ENCODE peak calls at places on chromosomes 1 and 21, in ten cellular contexts. I is CD8-positive, alpha-beta memory T cell; X is OCI-LY7; F is cardiac muscle cell; R is IMR-90; B is mucosa of descending colon; C is aorta; D is mesenchymal stem cell; G is heart left ventricle; J is Peyer's patch. Y is an unnamed sample.

GRCh38 chr1:202589190-202589680 is 121.0 kb downstream of the SYT2 start:
- DNase-seq in I (no peak), X (peak; percentile 68), F (peak; percentile 33), R (peak; percentile 100), B (peak; percentile 59), C (peak; percentile 94), D (peak; percentile 100), G (peak; percentile 88), J (peak; percentile 28), Y (peak; percentile 57)

GRCh38 chr1:39711359-39712340 is 20.4 kb upstream of the HPCAL4 start:
- DNase-seq in I (no peak), X (no peak), F (no peak), R (peak; percentile 30), B (no peak), C (no peak), D (no peak), G (no peak), J (no peak), Y (no peak)

GRCh38 chr1:193569096-193569495 is 382.7 kb upstream of the B3GALT2 start:
- DNase-seq in I (no peak), X (no peak), F (peak; percentile 32), R (no peak), B (no peak), C (no peak), D (no peak), G (no peak), J (no peak), Y (no peak)

GRCh38 chr1:220269036-220269435 is 3.2 kb downstream of the RAB3GAP2 start:
- DNase-seq in I (no peak), X (no peak), F (no peak), R (no peak), B (no peak), C (no peak), D (no peak), G (no peak), J (no peak), Y (no peak)

GRCh38 chr1:192849442-192849841 is 40.6 kb downstream of the RGS2 start:
- DNase-seq in I (no peak), X (no peak), F (no peak), R (no peak), B (no peak), C (no peak), D (no peak), G (no peak), J (no peak), Y (no peak)

GRCh38 chr1:223815865-223816264 is 29.9 kb downstream of the TP53BP2 start:
- DNase-seq in I (no peak), X (no peak), F (no peak), R (peak; percentile 39), B (no peak), C (no peak), D (peak; percentile 18), G (no peak), J (no peak), Y (no peak)

GRCh38 chr1:67978988-67979516 is 71.4 kb downstream of the DIRAS3 start:
- DNase-seq in I (no peak), X (no peak), F (no peak), R (peak; percentile 88), B (no peak), C (no peak), D (no peak), G (no peak), J (no peak), Y (no peak)

GRCh38 chr1:156859523-156860112 is 701 bp upstream of the INSRR start:
- DNase-seq in I (no peak), X (no peak), F (no peak), R (no peak), B (no peak), C (no peak), D (peak; percentile 25), G (no peak), J (no peak), Y (no peak)

GRCh38 chr1:99171126-99171813 is 93.0 kb upstream of the PLPPR4 start:
- DNase-seq in I (no peak), X (no peak), F (no peak), R (no peak), B (no peak), C (no peak), D (no peak), G (no peak), J (no peak), Y (no peak)

GRCh38 chr21:36847189-36847588 is 119.3 kb downstream of the HLCS start:
- DNase-seq in I (no peak), X (no peak), F (no peak), R (peak; percentile 85), B (no peak), C (no peak), D (peak; percentile 84), G (no peak), J (no peak), Y (no peak)
- H3K36me3 ChIP-seq in I (no peaks in the 10 kb centered on the region), X (no peaks in the 10 kb centered on the region), F (no peaks in the 10 kb centered on the region), R (no peaks in the 10 kb centered on the region), B (no peaks in the 10 kb centered on the region), C (no peaks in the 10 kb centered on the region), D (no peaks in the 10 kb centered on the region), G (no peaks in the 10 kb centered on the region), J (no peaks in the 10 kb centered on the region), Y (no peaks in the 10 kb centered on the region)

GRCh38 chr1:151985270-151985669 is 8.4 kb downstream of the S100A10 start:
- DNase-seq in I (no peak), X (no peak), F (no peak), R (no peak), B (no peak), C (no peak), D (no peak), G (no peak), J (no peak), Y (no peak)
- H3K36me3 ChIP-seq in I (peaks cover 41% of the 10 kb centered on the region), X (no peaks in the 10 kb centered on the region), F (no peaks in the 10 kb centered on the region), R (peaks cover 33% of the 10 kb centered on the region), B (no peaks in the 10 kb centered on the region), C (peaks cover 10% of the 10 kb centered on the region), D (peaks cover 69% of the 10 kb centered on the region), G (peaks cover 54% of the 10 kb centered on the region), J (peaks cover 3% of the 10 kb centered on the region), Y (peaks cover 33% of the 10 kb centered on the region)

GRCh38 chr1:151689494-151689893 is 27.1 kb downstream of the CELF3 start:
- DNase-seq in I (no peak), X (no peak), F (no peak), R (no peak), B (no peak), C (no peak), D (no peak), G (no peak), J (no peak), Y (no peak)

DNA sequence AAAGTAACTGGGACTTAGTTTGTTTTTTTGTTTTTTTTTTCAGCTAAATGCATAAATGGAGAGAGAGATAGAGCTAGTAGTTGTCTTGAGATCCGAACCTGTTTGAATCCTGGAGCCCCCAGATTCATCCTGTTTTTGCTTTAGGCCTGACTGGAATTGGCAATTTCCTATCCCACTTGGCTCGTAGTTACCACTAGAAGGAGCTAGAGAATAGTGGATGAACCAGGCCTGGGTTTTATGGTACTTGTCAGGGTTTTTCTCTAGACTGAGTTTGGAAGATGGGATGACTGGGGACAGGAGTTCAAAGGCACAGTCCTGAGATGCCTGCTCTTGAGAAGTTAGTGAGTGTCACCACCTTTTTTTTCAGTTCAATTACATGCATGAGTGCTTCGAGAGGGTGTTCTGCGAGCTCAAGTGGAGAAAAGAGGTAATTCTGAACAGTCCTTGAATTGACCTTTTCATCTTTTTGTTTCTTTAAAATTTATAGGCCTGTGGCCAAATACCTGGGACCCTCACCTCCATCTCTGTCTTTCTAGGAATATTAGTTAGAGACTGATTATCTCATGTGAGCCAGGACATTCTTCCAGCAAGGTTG is 23.4 kb downstream of the CELF3 start:
- DNase-seq in I (no peak), X (peak; percentile 36), F (peak; percentile 52), R (peak; percentile 47), B (no peak), C (no peak), D (peak; percentile 55), G (no peak), J (no peak), Y (no peak)
- H3K36me3 ChIP-seq in I (peaks cover 11% of the 10 kb centered on the region), X (peaks cover 20% of the 10 kb centered on the region), F (peaks cover 8% of the 10 kb centered on the region), R (peaks cover 23% of the 10 kb centered on the region), B (no peaks in the 10 kb centered on the region), C (no peaks in the 10 kb centered on the region), D (peaks cover 58% of the 10 kb centered on the region), G (peaks cover 60% of the 10 kb centered on the region), J (no peaks in the 10 kb centered on the region), Y (peaks cover 18% of the 10 kb centered on the region)

DNA sequence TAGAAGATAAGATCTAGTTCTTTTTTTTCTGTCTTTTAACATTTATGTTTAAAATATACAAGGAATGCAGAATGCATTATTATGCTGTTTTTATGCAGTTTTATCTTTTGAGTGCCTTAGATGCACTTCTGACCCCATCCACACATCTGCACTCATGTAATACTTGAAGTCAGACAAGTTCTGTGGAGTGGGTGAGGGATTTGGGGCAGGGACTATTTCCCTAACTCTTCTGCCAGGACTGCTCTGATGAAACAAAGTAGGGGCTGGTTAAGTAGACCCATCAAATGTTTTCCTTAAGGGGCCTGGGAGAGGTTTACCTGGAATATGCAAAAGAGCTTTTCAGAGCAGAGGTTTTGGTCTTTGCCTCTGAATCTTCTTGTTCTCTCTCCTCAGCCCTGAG is 11.4 kb downstream of the TRNAU1AP start:
- DNase-seq in I (no peak), X (no peak), F (no peak), R (no peak), B (no peak), C (no peak), D (no peak), G (no peak), J (no peak), Y (no peak)
- H3K36me3 ChIP-seq in I (peaks cover 55% of the 10 kb centered on the region), X (peaks cover 85% of the 10 kb centered on the region), F (peaks cover 57% of the 10 kb centered on the region), R (peaks cover 52% of the 10 kb centered on the region), B (peaks cover 19% of the 10 kb centered on the region), C (peaks cover 6% of the 10 kb centered on the region), D (peaks cover 78% of the 10 kb centered on the region), G (peaks cover 100% of the 10 kb centered on the region), J (peaks cover 3% of the 10 kb centered on the region), Y (no peaks in the 10 kb centered on the region)

DNA sequence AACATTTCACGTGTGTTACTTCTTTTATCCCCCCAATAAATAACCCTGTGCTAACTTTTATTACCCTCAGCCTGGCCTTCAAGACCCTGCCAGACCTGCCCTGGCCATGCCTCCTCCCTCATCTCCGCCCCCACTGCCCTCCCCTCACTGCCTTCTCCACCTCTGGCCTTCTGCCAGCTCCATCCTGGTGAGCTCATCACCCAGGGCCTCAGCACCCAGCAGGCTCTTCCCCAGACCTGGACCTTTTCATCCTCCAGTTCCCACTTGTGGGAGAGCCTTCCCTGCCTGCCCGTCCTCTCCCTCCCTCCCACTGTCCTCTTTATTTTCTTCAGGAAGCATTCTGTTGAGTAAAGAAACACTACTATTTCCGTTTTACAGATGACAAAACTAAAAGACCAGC is 72.0 kb downstream of the SLC66A1 start:
- DNase-seq in I (no peak), X (no peak), F (no peak), R (peak; percentile 43), B (peak; percentile 54), C (peak; percentile 74), D (no peak), G (no peak), J (no peak), Y (peak; percentile 47)
- H3K36me3 ChIP-seq in I (peaks cover 49% of the 10 kb centered on the region), X (peaks cover 42% of the 10 kb centered on the region), F (peaks cover 2% of the 10 kb centered on the region), R (peaks cover 40% of the 10 kb centered on the region), B (no peaks in the 10 kb centered on the region), C (no peaks in the 10 kb centered on the region), D (peaks cover 58% of the 10 kb centered on the region), G (peaks cover 48% of the 10 kb centered on the region), J (no peaks in the 10 kb centered on the region), Y (no peaks in the 10 kb centered on the region)

GRCh38 chr1:2177946-2178538 is 16.5 kb downstream of the FAAP20 start:
- DNase-seq in I (no peak), X (no peak), F (no peak), R (no peak), B (no peak), C (no peak), D (no peak), G (no peak), J (no peak), Y (no peak)
- H3K36me3 ChIP-seq in I (no peaks in the 10 kb centered on the region), X (no peaks in the 10 kb centered on the region), F (no peaks in the 10 kb centered on the region), R (no peaks in the 10 kb centered on the region), B (no peaks in the 10 kb centered on the region), C (no peaks in the 10 kb centered on the region), D (no peaks in the 10 kb centered on the region), G (no peaks in the 10 kb centered on the region), J (no peaks in the 10 kb centered on the region), Y (no peaks in the 10 kb centered on the region)

Y was measured in right lobe of liver.